ENCODE peak calls at places on chromosomes 12 and 14, in four cellular contexts. U is upper lobe of right lung, L is ovary, Y is PC-3. S is an unnamed sample.
A peak's percentile ranks its signal among the peaks of the same experiment; 100 is the strongest.

GRCh38 chr14:97077253-97077653 is 280.1 kb downstream of the VRK1 start:
- DNase-seq in U (no peak), L (no peak), Y (peak; percentile 97), S (no peak)

GRCh38 chr12:72313757-72314270 is 41.6 kb downstream of the TRHDE start:
- DNase-seq in U (no peak), L (no peak), Y (peak; percentile 7), S (no peak)

GRCh38 chr12:129659927-129660326 is 243.9 kb downstream of the TMEM132D start:
- DNase-seq in U (no peak), L (no peak), Y (no peak), S (no peak)

GRCh38 chr12:112103758-112104504 is 4.7 kb downstream of the NAA25 start:
- DNase-seq in U (no peak), L (no peak), Y (no peak), S (no peak)

GRCh38 chr12:102479984-102480383 is 379 bp downstream of the IGF1 start:
- DNase-seq in U (no peak), L (no peak), Y (no peak), S (no peak)

GRCh38 chr12:10952645-10953044 is 13.6 kb upstream of the TAS2R14 start:
- DNase-seq in U (no peak), L (no peak), Y (no peak), S (no peak)

GRCh38 chr12:61546296-61546695 is 713.9 kb upstream of the USP15 start:
- DNase-seq in U (no peak), L (no peak), Y (peak; percentile 81), S (no peak)

GRCh38 chr12:94178886-94179285 is 30.5 kb downstream of the PLXNC1 start:
- DNase-seq in U (no peak), L (no peak), Y (no peak), S (no peak)

GRCh38 chr12:89542912-89543592 is 17.2 kb upstream of the POC1B start:
- DNase-seq in U (no peak), L (peak; percentile 47), Y (peak; percentile 91), S (no peak)

GRCh38 chr12:97299867-97300266 is 162.7 kb upstream of the RMST start:
- DNase-seq in U (no peak), L (no peak), Y (no peak), S (no peak)

GRCh38 chr14:98371141-98371540 is 900.9 kb downstream of the BCL11B start:
- DNase-seq in U (no peak), L (no peak), Y (no peak), S (no peak)

GRCh38 chr12:30268036-30268435 is 427.6 kb downstream of the IPO8 start:
- DNase-seq in U (no peak), L (no peak), Y (no peak), S (no peak)

GRCh38 chr12:118611770-118612169 is 235.4 kb downstream of the SUDS3 start:
- DNase-seq in U (no peak), L (no peak), Y (no peak), S (no peak)

GRCh38 chr12:131865196-131865875 is 29.1 kb upstream of the ULK1 start:
- DNase-seq in U (peak; percentile 28), L (no peak), Y (peak; percentile 99), S (no peak)

GRCh38 chr12:3641428-3641883 is 111.5 kb downstream of the CRACR2A start:
- DNase-seq in U (no peak), L (no peak), Y (peak; percentile 78), S (no peak)

GRCh38 chr12:24561411-24561871 is 387.5 kb downstream of the BCAT1 start:
- DNase-seq in U (no peak), L (no peak), Y (no peak), S (no peak)

GRCh38 chr14:98931911-98932310 is 340.1 kb downstream of the BCL11B start:
- DNase-seq in U (no peak), L (no peak), Y (no peak), S (no peak)

DNA sequence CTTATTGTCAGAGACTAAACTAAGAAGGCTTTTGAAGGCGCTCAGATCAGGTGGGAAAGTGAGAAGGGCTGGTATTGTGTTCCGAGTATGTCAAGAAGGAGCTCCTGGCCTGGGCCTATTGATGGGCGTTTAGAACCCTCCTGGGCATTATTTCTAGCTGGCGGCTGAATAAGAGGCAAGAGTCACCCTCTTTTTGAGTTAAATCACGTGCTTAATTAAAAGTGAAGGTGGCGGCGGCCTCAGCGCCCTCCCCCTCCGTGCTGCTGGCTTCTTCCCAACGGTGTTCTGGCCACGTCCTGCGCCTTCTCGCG is 21.0 kb upstream of the GNS start:
- DNase-seq in U (no peak), L (no peak), Y (no peak), S (no peak)
- H3K4me3 ChIP-seq in U (peak overlapping the region; percentile 61), L (peak overlapping the region; percentile 43), Y (peak overlapping the region; percentile 89), S (peak overlapping the region; percentile 81)

DNA sequence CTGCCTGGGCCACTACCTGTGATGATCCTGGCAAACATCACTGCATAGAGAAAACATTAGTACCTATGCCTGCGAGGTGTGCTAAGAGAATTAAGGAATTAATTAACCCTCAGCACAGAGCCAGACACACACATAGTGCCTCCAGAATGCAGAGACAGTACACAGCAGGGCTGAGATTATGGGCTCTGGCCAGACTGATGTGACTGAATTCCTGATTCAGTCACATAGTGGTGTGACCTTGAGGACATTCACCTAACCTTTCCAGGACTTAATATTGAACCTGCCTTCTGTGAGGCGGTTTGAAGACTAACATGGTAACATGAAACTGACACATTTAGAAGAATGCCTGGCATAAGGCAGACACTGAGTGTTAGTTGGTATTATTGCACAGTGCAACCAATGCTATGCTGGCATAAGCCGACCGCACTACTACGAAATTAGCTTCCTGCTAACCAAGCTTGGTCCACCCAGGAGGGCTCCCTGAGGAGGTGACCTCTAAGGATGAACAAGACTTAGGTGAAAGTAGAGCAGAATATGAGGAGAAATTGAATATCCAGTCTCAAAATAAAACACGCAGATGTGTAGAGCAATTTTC is 32.0 kb upstream of the SELPLG start:
- DNase-seq in U (no peak), L (no peak), Y (no peak), S (no peak)
- H3K4me1 ChIP-seq in U (peaks cover 53% of the 10 kb centered on the region), L (peaks cover 6% of the 10 kb centered on the region), Y (peaks cover 18% of the 10 kb centered on the region), S (peaks cover 52% of the 10 kb centered on the region)

DNA sequence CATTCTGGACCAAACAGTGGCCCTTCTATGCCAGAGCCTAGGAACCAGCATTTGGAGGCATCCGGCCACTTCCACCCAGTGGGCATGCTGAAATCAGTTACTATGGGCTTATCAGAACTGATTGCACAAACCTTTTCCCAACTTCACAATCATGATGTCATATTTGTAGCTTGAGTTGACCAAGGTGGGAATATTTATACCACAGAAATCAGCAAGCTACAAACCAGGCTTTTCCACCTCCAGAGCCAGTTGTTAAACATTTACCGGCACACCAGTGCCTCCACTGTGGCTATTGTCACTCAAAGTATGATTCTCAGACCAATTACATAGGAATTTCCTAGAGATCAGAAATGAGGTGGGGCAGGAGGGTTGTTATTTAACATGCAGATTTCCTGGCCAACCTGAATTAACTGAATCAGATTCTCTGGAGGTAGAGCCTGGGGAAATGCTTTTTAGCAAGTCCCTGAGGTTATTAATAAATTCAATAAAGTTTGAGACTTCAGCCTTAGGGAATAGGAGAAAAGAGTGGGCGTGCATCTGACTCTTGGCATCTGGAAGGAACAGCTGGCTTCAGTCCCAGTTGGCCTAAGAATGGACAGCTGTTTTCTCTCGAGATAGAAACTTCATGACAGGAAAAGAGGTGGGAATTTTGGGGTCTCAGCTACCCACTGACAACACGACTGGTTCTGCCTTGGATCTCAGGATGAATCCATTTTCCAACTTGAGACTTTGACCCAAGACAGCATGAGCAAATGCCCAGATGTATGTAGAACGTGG is 273.8 kb downstream of the ZFP36L1 start:
- DNase-seq in U (no peak), L (peak; percentile 61), Y (no peak), S (no peak)
- H3K4me3 ChIP-seq in U (no peak overlapping the region), L (no peak overlapping the region), Y (no peak overlapping the region), S (no peak overlapping the region)

GRCh38 chr12:124183172-124183571 is 111.7 kb upstream of the RFLNA start:
- DNase-seq in U (no peak), L (no peak), Y (no peak), S (no peak)
- H3K4me1 ChIP-seq in U (no peaks in the 10 kb centered on the region), L (peaks cover 5% of the 10 kb centered on the region), Y (peaks cover 2% of the 10 kb centered on the region), S (no peaks in the 10 kb centered on the region)

DNA sequence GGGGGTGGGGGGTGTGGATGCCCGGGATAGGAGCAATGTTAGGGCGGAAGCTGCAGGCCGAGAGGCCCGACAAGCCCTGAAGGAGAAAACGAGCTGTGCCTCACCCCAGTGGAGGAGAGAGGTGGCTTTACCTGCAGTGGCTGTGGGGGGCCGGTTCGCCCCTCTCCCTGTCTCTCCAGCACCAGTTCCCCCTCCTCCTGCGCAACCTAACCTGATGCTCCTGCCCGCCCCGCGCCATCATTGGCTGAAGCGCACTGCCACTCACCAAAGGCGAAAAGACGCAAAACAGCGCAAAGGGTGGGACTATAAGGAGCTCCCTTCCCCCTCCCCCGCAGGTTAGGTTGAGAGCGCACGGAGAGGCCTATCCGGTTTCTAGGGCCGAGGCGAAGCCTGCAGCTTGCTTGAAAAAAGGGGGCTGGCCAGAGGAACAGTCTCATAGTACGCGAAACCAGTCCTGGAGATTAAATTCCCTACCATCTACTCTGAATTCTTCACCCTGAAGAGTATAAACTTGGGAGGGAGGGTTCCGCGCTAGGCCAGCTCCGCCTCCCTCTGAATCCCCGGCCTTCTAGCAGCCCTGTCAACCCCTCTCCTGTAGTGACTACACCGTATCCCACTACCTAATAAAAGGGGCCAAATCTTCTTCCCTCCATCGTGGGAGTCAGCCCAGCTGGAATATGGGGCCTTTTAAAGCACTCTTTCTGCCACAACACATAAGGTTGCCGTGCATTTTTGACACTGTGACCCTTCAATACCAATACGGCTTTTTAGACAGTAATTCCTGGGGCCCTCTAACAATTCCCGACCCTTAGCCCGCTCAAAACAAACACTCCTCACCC is 18.6 kb downstream of the CHD8 start:
- DNase-seq in U (peak; percentile 99), L (peak; percentile 99), Y (peak; percentile 99), S (peak; percentile 99)
- H3K4me3 ChIP-seq in U (peak overlapping the region; percentile 85), L (peak overlapping the region; percentile 91), Y (peak overlapping the region; percentile 85), S (peak overlapping the region; percentile 92)

GRCh38 chr12:52582971-52583456 is 9.4 kb upstream of the KRT74 start:
- DNase-seq in U (peak; percentile 66), L (no peak), Y (peak; percentile 78), S (no peak)
- H3K4me1 ChIP-seq in U (no peaks in the 10 kb centered on the region), L (no peaks in the 10 kb centered on the region), Y (peaks cover 8% of the 10 kb centered on the region), S (no peaks in the 10 kb centered on the region)

GRCh38 chr14:22821193-22822016 is 6.2 kb upstream of the SLC7A7 start:
- DNase-seq in U (peak; percentile 63), L (no peak), Y (no peak), S (no peak)
- H3K4me3 ChIP-seq in U (no peak overlapping the region), L (no peak overlapping the region), Y (no peak overlapping the region), S (no peak overlapping the region)

GRCh38 chr12:121804417-121805111 is 755 bp downstream of the SETD1B start:
- DNase-seq in U (no peak), L (peak; percentile 66), Y (peak; percentile 22), S (no peak)

GRCh38 chr12:121806556-121807308 is 2.9 kb downstream of the SETD1B start:
- DNase-seq in U (no peak), L (no peak), Y (peak; percentile 50), S (no peak)

GRCh38 chr12:121807656-121808347 is 4.0 kb downstream of the SETD1B start:
- DNase-seq in U (no peak), L (no peak), Y (no peak), S (no peak)

GRCh38 chr12:121805171-121805687 is 1.4 kb downstream of the SETD1B start:
- DNase-seq in U (no peak), L (peak; percentile 62), Y (peak; percentile 23), S (no peak)

GRCh38 chr12:121805800-121806555 is 2.2 kb downstream of the SETD1B start:
- DNase-seq in U (no peak), L (no peak), Y (peak; percentile 18), S (no peak)
- H3K4me1 ChIP-seq in U (peaks cover 30% of the 10 kb centered on the region), L (peaks cover 8% of the 10 kb centered on the region), Y (peaks cover 30% of the 10 kb centered on the region), S (peaks cover 25% of the 10 kb centered on the region)

GRCh38 chr14:76810525-76810924 is 2.2 kb downstream of the ANGEL1 start:
- DNase-seq in U (no peak), L (no peak), Y (no peak), S (no peak)
- H3K4me3 ChIP-seq in U (peak overlapping the region; percentile 93), L (no peak overlapping the region), Y (peak overlapping the region; percentile 93), S (peak overlapping the region; percentile 94)

S was measured in thoracic aorta.